ENCODE peak calls at places on chromosome 3, in four cellular contexts. R, I, V and N are unnamed samples. For H3K27me3 and H3K4me1, the result is how much of the 10 kb centered on the place peaks cover.

GRCh38 chr3:120203016-120203415 is 82.0 kb downstream of the GPR156 start:
- DNase-seq in R (peak), I (no peak), V (no peak), N (peak)

GRCh38 chr3:197394464-197395321 is 96.3 kb upstream of the DLG1 start:
- DNase-seq in R (no peak), I (no peak), V (peak), N (peak)

GRCh38 chr3:124496066-124496465 is 234.2 kb upstream of the UMPS start:
- DNase-seq in R (no peak), I (no peak), V (no peak), N (no peak)

GRCh38 chr3:56825579-56826438 is 24.1 kb upstream of the ARHGEF3 start:
- DNase-seq in R (no peak), I (no peak), V (no peak), N (no peak)

GRCh38 chr3:177041730-177042551 is 155.3 kb downstream of the TBL1XR1 start:
- DNase-seq in R (no peak), I (no peak), V (no peak), N (no peak)

GRCh38 chr3:72310028-72310987 is 525.4 kb upstream of the PROK2 start:
- DNase-seq in R (no peak), I (peak), V (peak), N (no peak)

GRCh38 chr3:61181874-61182273 is 69.4 kb downstream of the FHIT start:
- DNase-seq in R (no peak), I (no peak), V (no peak), N (no peak)

GRCh38 chr3:46269556-46269955 is 27.3 kb downstream of the CCR3 start:
- DNase-seq in R (no peak), I (no peak), V (no peak), N (no peak)

GRCh38 chr3:34969513-34969912 is 669.8 kb upstream of the ARPP21 start:
- DNase-seq in R (no peak), I (no peak), V (no peak), N (no peak)

GRCh38 chr3:42264399-42265058 is 1.5 kb downstream of the CCK start:
- DNase-seq in R (peak), I (peak), V (peak), N (no peak)

GRCh38 chr3:50242778-50243551 is 7.0 kb downstream of the GNAI2 start:
- DNase-seq in R (peak), I (peak), V (peak), N (no peak)

GRCh38 chr3:44021646-44022594 is 219.8 kb upstream of the TOPAZ1 start:
- DNase-seq in R (no peak), I (no peak), V (no peak), N (no peak)

GRCh38 chr3:9107738-9108137 is 141.7 kb downstream of the SRGAP3 start:
- DNase-seq in R (no peak), I (no peak), V (no peak), N (no peak)

GRCh38 chr3:9105421-9105820 is 142.1 kb upstream of the RAD18 start:
- DNase-seq in R (no peak), I (no peak), V (no peak), N (no peak)

GRCh38 chr3:9102240-9102841 is 139.1 kb upstream of the RAD18 start:
- DNase-seq in R (no peak), I (no peak), V (no peak), N (no peak)

GRCh38 chr3:9101286-9101685 is 138.0 kb upstream of the RAD18 start:
- DNase-seq in R (no peak), I (no peak), V (peak), N (no peak)

GRCh38 chr3:9104121-9104520 is 140.8 kb upstream of the RAD18 start:
- DNase-seq in R (no peak), I (no peak), V (no peak), N (no peak)
- H3K27me3 ChIP-seq in R (under half), I (under half), V (under half), N (under half)

GRCh38 chr3:39407773-39408492 is 1.4 kb downstream of the RPSA start:
- DNase-seq in R (no peak), I (no peak), V (no peak), N (no peak)
- H3K4me1 ChIP-seq in R (under half), I (under half), V (under half), N (under half)

DNA sequence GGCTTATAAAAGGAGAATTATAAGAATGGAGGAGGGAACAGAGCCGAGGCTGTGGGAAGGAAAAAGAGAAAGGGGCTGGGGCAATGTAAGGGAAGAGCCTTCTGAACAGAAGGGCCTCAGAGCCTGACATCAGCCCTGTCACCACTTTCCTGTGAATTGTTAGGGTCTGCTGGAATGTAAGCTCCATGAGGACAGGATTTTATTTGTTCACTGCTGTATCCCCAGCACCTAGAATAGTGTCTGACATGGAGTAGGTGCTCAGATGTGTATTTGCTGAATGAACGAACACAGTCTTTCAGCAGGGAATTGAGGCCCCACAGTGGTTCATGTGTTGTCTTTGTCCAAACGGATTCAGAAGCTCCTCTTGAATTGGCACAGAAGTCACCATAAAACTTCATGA is 251.5 kb downstream of the OPA1 start:
- DNase-seq in R (no peak), I (no peak), V (no peak), N (no peak)
- H3K27ac ChIP-seq in R (no peak), I (peak), V (peak), N (no peak)

GRCh38 chr3:51408021-51408420 is 16.9 kb downstream of the RBM15B start:
- DNase-seq in R (no peak), I (no peak), V (no peak), N (no peak)
- H3K27me3 ChIP-seq in R (under half), I (under half), V (under half), N (under half)

DNA sequence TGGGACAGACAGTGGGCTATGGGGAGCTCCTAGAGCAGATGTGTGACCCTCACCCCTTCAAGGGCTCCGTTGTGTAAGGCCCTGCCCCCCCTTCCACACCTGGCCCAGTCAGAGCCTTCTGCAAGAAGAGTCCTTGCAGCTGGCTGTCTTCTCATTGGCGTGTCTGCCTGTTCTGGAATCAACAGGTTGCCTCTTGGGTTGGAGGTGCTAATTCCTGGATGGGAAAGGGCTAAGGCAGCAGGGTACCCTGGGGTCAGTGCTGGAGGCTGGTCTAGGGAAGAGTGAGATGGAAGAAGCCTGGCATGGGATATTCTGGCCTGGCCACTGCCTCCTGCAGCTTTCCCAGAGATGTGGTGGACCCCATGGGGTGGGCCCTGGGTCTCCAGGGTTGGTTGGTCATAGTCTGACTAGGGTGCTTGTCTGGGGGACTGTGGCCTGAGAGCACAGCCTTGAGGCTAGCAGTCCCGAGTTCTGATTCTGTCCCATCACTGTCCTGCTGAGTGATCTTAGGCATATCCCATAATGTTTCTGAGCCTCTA is 5.1 kb downstream of the TEX264 start:
- DNase-seq in R (no peak), I (no peak), V (no peak), N (no peak)
- H3K4me1 ChIP-seq in R (under half), I (under half), V (under half), N (under half)

DNA sequence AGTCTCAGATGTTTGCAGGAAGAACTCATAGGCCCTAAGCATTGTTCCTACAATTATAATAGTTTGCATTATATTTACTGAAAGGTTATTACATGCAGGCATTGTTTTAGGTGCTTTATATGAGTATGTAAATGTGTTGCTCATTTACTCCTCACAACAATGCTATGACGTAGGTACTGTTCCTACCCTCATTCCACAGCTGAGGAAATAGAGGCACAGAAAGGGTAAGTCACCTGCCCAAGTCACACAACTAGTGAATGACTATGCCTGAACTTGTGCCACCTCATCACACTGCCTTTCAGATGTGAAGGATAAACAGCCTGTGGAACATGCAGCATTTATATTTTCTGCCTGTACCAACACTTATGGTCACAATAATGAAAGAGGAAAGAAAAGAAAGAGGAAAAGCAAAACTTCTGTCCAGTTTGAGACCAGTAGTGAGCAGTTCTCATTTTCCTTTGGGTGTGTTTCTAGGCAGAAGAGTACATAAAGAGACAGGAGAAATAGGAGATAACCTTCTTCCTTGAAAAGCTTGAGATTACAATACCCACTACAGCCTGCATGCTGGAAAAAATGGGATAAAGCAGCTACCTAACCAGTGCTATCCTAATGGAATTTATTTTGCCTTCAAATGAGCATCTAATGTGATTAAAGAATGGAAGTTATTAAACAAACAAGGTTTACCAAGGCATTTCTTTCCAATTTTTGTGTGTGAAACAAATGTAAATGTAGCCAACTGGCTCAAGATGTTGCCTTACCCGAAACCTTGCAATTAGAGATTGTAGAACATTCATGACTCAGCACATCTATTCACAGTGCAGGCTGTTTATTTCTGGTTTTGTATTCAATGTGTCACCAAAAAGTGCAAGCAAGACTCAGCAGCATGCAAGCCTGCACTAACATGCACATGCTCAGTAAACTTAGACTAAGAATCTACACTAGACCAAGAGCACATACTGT is 20.5 kb upstream of the ENTPD3 start:
- DNase-seq in R (no peak), I (no peak), V (peak), N (no peak)
- H3K27ac ChIP-seq in R (no peak), I (no peak), V (peak), N (no peak)

DNA sequence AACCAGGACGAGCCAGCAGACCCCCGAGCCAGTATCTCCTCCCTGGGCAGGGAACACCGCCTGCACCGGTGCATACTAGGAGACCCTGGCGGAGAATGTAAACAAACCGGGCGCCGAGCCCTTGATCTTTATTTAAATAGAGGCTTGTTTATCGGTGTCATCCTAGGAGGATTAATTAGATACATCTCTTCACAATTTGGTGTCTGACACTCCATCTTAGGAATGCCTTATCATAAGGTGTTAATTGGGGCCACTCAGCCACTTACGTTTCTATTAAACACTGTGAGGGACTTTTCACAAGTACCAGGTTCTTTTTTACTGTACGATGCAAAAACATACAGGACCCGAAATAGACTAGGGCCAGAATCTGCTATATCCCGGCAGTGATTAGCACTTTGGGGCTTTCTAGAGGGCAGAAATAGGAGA is 8.0 kb downstream of the EOMES start:
- DNase-seq in R (no peak), I (no peak), V (no peak), N (no peak)
- H3K27me3 ChIP-seq in R (half or more), I (half or more), V (under half), N (under half)

GRCh38 chr3:16369885-16370284 is 104.9 kb downstream of the OXNAD1 start:
- DNase-seq in R (no peak), I (no peak), V (no peak), N (no peak)
- H3K4me1 ChIP-seq in R (under half), I (under half), V (under half), N (under half)

GRCh38 chr3:81793410-81793809 is 32.0 kb upstream of the GBE1 start:
- DNase-seq in R (no peak), I (no peak), V (no peak), N (no peak)

GRCh38 chr3:81790117-81790516 is 28.7 kb upstream of the GBE1 start:
- DNase-seq in R (no peak), I (no peak), V (no peak), N (no peak)

GRCh38 chr3:81789686-81790085 is 28.2 kb upstream of the GBE1 start:
- DNase-seq in R (no peak), I (no peak), V (no peak), N (no peak)

GRCh38 chr3:81788650-81789049 is 27.2 kb upstream of the GBE1 start:
- DNase-seq in R (no peak), I (no peak), V (no peak), N (no peak)

GRCh38 chr3:81788044-81788443 is 26.6 kb upstream of the GBE1 start:
- DNase-seq in R (no peak), I (no peak), V (no peak), N (no peak)
- H3K27ac ChIP-seq in R (peak), I (no peak), V (no peak), N (no peak)